ENCODE peak calls at places on chromosome X, in four cellular contexts. O is T-cell, H is iPS-NIHi11, U is cardiac muscle cell. K is an unnamed sample.

GRCh38 chrX:48493890-48494364 is 14.9 kb upstream of the PORCN start:
- DNase-seq in O (no peak), H (peak), U (peak), K (no peak)

GRCh38 chrX:45208121-45208856 is 7.6 kb upstream of the DIPK2B start:
- DNase-seq in O (no peak), H (no peak), U (no peak), K (no peak)

GRCh38 chrX:47283015-47283771 is 50.4 kb downstream of the USP11 start:
- DNase-seq in O (no peak), H (no peak), U (no peak), K (peak)

GRCh38 chrX:104270916-104271512 is 16.3 kb upstream of the ESX1 start:
- DNase-seq in O (no peak), H (peak), U (peak), K (peak)

GRCh38 chrX:10017866-10018265 is 50.7 kb downstream of the CLDN34 start:
- DNase-seq in O (no peak), H (no peak), U (peak), K (no peak)

GRCh38 chrX:134146493-134146892 is 90.5 kb upstream of the CCDC160 start:
- DNase-seq in O (no peak), H (no peak), U (peak), K (no peak)

GRCh38 chrX:38627683-38628082 is 66.3 kb downstream of the TSPAN7 start:
- DNase-seq in O (no peak), H (peak), U (no peak), K (no peak)

GRCh38 chrX:11398785-11399184 is 105.6 kb downstream of the AMELX start:
- DNase-seq in O (no peak), H (no peak), U (no peak), K (no peak)

GRCh38 chrX:22300130-22300529 is 27.4 kb downstream of the CBLL2 start:
- DNase-seq in O (no peak), H (no peak), U (peak), K (peak)

GRCh38 chrX:96211953-96212352 is 472.7 kb upstream of the DIAPH2 start:
- DNase-seq in O (no peak), H (no peak), U (no peak), K (no peak)

GRCh38 chrX:13868481-13869040 is 51.7 kb upstream of the GPM6B start:
- DNase-seq in O (no peak), H (no peak), U (no peak), K (no peak)

GRCh38 chrX:12367254-12367653 is 229.0 kb downstream of the FRMPD4 start:
- DNase-seq in O (no peak), H (no peak), U (no peak), K (no peak)

GRCh38 chrX:134572816-134573682 is 85.2 kb downstream of the PLAC1 start:
- DNase-seq in O (no peak), H (no peak), U (no peak), K (no peak)

GRCh38 chrX:23134171-23134570 is 134.4 kb downstream of the DDX53 start:
- DNase-seq in O (no peak), H (no peak), U (no peak), K (no peak)

GRCh38 chrX:40167240-40168182 is 69.8 kb upstream of the BCOR start:
- DNase-seq in O (no peak), H (no peak), U (peak), K (peak)

GRCh38 chrX:23908219-23909003 is 605 bp downstream of the CXorf58 start:
- DNase-seq in O (no peak), H (peak), U (peak), K (no peak)

GRCh38 chrX:35380808-35381700 is 417.1 kb upstream of the MAGEB16 start:
- DNase-seq in O (no peak), H (peak), U (peak), K (no peak)

GRCh38 chrX:41596586-41596985 is 92.2 kb upstream of the GPR34 start:
- DNase-seq in O (no peak), H (no peak), U (no peak), K (no peak)

GRCh38 chrX:18149454-18149853 is 71.2 kb downstream of the BEND2 start:
- DNase-seq in O (no peak), H (no peak), U (no peak), K (no peak)

GRCh38 chrX:45198706-45199105 is 2.0 kb downstream of the DIPK2B start:
- DNase-seq in O (no peak), H (no peak), U (no peak), K (no peak)

GRCh38 chrX:7073336-7073735 is 74.2 kb upstream of the STS start:
- DNase-seq in O (no peak), H (no peak), U (no peak), K (no peak)

GRCh38 chrX:78747471-78747870 is at the start of gene LPAR4:
- DNase-seq in O (no peak), H (peak), U (peak), K (no peak)

GRCh38 chrX:65674351-65674893 is 7.0 kb downstream of the MSN start:
- DNase-seq in O (no peak), H (no peak), U (peak), K (no peak)

GRCh38 chrX:50643525-50644137 is 170.4 kb downstream of the SHROOM4 start:
- DNase-seq in O (no peak), H (no peak), U (no peak), K (no peak)

GRCh38 chrX:71095033-71095432 is 618 bp upstream of the FOXO4 start:
- DNase-seq in O (no peak), H (no peak), U (no peak), K (no peak)

GRCh38 chrX:13285229-13285628 is 34.6 kb downstream of the ATXN3L start:
- DNase-seq in O (no peak), H (no peak), U (no peak), K (no peak)

GRCh38 chrX:30343206-30343605 is 34.0 kb upstream of the NR0B1 start:
- DNase-seq in O (no peak), H (peak), U (peak), K (no peak)

GRCh38 chrX:56563231-56564116 is at the start of gene UBQLN2:
- DNase-seq in O (peak), H (peak), U (peak), K (peak)

GRCh38 chrX:125326599-125326998 is 6.9 kb downstream of the TEX13C start:
- DNase-seq in O (no peak), H (no peak), U (no peak), K (no peak)

GRCh38 chrX:112839856-112840255 is 775 bp downstream of the AMOT start:
- DNase-seq in O (no peak), H (no peak), U (no peak), K (no peak)

GRCh38 chrX:119189115-119189514 is 47.0 kb upstream of the PGRMC1 start:
- DNase-seq in O (no peak), H (no peak), U (no peak), K (no peak)

GRCh38 chrX:119541188-119541587 is 24.0 kb downstream of the STEEP1 start:
- DNase-seq in O (no peak), H (peak), U (no peak), K (no peak)

GRCh38 chrX:9859711-9860555 is 73.7 kb downstream of the SHROOM2 start:
- DNase-seq in O (no peak), H (no peak), U (no peak), K (no peak)

GRCh38 chrX:149504226-149504914 is 736 bp downstream of the IDS start:
- DNase-seq in O (peak), H (peak), U (no peak), K (peak)

GRCh38 chrX:136711147-136711546 is 63.2 kb downstream of the CD40LG start:
- DNase-seq in O (no peak), H (peak), U (peak), K (no peak)

GRCh38 chrX:136250191-136251041 is 784 bp downstream of the MAP7D3 start:
- DNase-seq in O (no peak), H (peak), U (peak), K (no peak)

GRCh38 chrX:115233497-115234219 is at the start of gene LRCH2:
- DNase-seq in O (no peak), H (peak), U (peak), K (peak)

GRCh38 chrX:11792461-11793421 is 34.7 kb downstream of the MSL3 start:
- DNase-seq in O (peak), H (no peak), U (no peak), K (no peak)

GRCh38 chrX:20361890-20362262 is 95.2 kb upstream of the RPS6KA3 start:
- DNase-seq in O (no peak), H (no peak), U (peak), K (no peak)

GRCh38 chrX:43975747-43976146 is 2.6 kb upstream of the NDP start:
- DNase-seq in O (no peak), H (no peak), U (no peak), K (no peak)